ENCODE peak calls at places on chromosomes 4 and X, in nine cellular contexts. A is testis, V is HL-60, E is pancreas, N is GM23338, P is colonic mucosa, D is lung, K is MM.1S, S is A549. J is an unnamed sample.

GRCh38 chr4:56870927-56871326 is 36.8 kb upstream of the REST start:
- DNase-seq in A (no peak), D (no peak), K (no peak), V (no peak), E (no peak), N (peak; percentile 9), P (no peak), S (no peak), J (no peak)

GRCh38 chrX:125131146-125131545 is 188.5 kb upstream of the TEX13C start:
- DNase-seq in P (no peak), N (peak; percentile 20), A (no peak), K (peak; percentile 23), S (no peak), E (no peak), D (no peak), V (no peak), J (no peak)

GRCh38 chr4:182918791-182919302 is 1.7 kb upstream of the DCTD start:
- DNase-seq in A (no peak), E (no peak), S (no peak), N (no peak), D (no peak), P (no peak), K (peak; percentile 74), V (peak; percentile 10), J (no peak)

GRCh38 chr4:5712517-5712916 is 1.5 kb downstream of the EVC start:
- DNase-seq in S (no peak), N (no peak), P (no peak), A (no peak), K (peak; percentile 75), V (no peak), E (no peak), D (no peak), J (no peak)

GRCh38 chr4:102174800-102175199 is 170.5 kb downstream of the SLC39A8 start:
- DNase-seq in S (no peak), P (no peak), E (no peak), N (no peak), D (no peak), V (no peak), A (no peak), K (no peak), J (no peak)

GRCh38 chr4:127533028-127533700 is 99.6 kb upstream of the INTU start:
- DNase-seq in P (peak; percentile 24), A (peak; percentile 83), V (no peak), S (no peak), N (no peak), K (no peak), D (peak; percentile 39), E (peak; percentile 61), J (no peak)

GRCh38 chr4:151652841-151653547 is 107.8 kb downstream of the GATB start:
- DNase-seq in P (no peak), E (no peak), V (no peak), D (no peak), N (no peak), K (no peak), S (no peak), A (no peak), J (no peak)

GRCh38 chr4:133996431-133997121 is 205.0 kb downstream of the PABPC4L start:
- DNase-seq in P (no peak), S (no peak), N (peak; percentile 1), D (no peak), A (no peak), V (no peak), K (no peak), E (no peak), J (no peak)

GRCh38 chr4:109989044-109989443 is 76.4 kb downstream of the EGF start:
- DNase-seq in K (no peak), V (no peak), P (no peak), S (no peak), D (no peak), E (no peak), N (no peak), A (no peak), J (no peak)

GRCh38 chr4:38673109-38673978 is 9.3 kb downstream of the KLF3 start:
- DNase-seq in K (no peak), E (peak; percentile 66), P (peak; percentile 96), N (peak; percentile 62), V (no peak), S (peak; percentile 21), D (peak; percentile 62), A (peak; percentile 32), J (no peak)

GRCh38 chr4:15668566-15669435 is 12.8 kb upstream of the FAM200B start:
- DNase-seq in A (no peak), S (no peak), K (no peak), D (no peak), P (no peak), E (no peak), V (no peak), N (no peak), J (no peak)

GRCh38 chr4:15672096-15672495 is 9.5 kb upstream of the FAM200B start:
- DNase-seq in S (no peak), D (no peak), V (no peak), N (no peak), E (no peak), K (no peak), P (no peak), A (no peak), J (no peak)

GRCh38 chr4:15673337-15673736 is 8.3 kb upstream of the FAM200B start:
- DNase-seq in S (no peak), D (no peak), N (no peak), A (no peak), P (no peak), E (no peak), V (no peak), K (no peak), J (no peak)

GRCh38 chr4:15667006-15667405 is 11.8 kb upstream of the FBXL5 start:
- DNase-seq in A (no peak), P (no peak), E (no peak), S (no peak), N (no peak), D (no peak), K (no peak), V (no peak), J (no peak)

GRCh38 chr4:15670576-15670975 is 11.1 kb upstream of the FAM200B start:
- DNase-seq in N (no peak), P (no peak), E (no peak), S (no peak), K (no peak), V (no peak), D (no peak), A (no peak), J (no peak)
- H3K27ac ChIP-seq in N (no peak overlapping the region), P (no peak overlapping the region), E (no peak overlapping the region), S (no peak overlapping the region), K (no peak overlapping the region), V (no peak overlapping the region), D (no peak overlapping the region), A (no peak overlapping the region), J (no peak overlapping the region)

DNA sequence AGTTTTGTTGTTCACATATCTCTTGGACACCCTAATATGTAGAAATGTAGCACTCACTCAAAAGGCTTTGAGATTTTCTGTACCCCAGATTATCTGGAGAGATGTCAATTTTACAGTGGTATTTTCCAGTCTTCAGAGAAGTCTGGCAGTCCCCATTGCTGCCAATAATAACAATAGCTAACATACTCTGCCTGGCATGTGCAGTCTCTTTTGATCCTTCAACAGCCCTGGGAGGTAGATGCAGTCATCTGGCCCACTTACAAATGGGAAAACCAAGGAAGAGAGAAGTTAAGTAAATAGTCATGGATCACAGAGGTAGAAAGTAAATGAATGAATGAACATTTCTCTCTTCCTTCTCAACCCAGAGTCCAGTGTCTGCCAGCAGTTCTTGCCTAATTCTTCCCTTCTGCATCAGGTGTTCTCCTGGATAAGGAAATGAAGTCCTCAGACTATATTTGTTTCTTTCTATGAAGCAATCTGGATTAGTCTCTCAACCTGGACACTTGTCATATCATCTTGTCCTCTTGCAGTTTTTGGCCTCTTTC is 113.0 kb upstream of the EDNRA start:
- DNase-seq in E (no peak), K (no peak), N (no peak), V (no peak), D (no peak), P (no peak), S (no peak), A (no peak), J (no peak)
- H3K27ac ChIP-seq in E (no peak overlapping the region), K (no peak overlapping the region), N (no peak overlapping the region), V (no peak overlapping the region), D (no peak overlapping the region), P (no peak overlapping the region), S (no peak overlapping the region), A (no peak overlapping the region), J (no peak overlapping the region)

DNA sequence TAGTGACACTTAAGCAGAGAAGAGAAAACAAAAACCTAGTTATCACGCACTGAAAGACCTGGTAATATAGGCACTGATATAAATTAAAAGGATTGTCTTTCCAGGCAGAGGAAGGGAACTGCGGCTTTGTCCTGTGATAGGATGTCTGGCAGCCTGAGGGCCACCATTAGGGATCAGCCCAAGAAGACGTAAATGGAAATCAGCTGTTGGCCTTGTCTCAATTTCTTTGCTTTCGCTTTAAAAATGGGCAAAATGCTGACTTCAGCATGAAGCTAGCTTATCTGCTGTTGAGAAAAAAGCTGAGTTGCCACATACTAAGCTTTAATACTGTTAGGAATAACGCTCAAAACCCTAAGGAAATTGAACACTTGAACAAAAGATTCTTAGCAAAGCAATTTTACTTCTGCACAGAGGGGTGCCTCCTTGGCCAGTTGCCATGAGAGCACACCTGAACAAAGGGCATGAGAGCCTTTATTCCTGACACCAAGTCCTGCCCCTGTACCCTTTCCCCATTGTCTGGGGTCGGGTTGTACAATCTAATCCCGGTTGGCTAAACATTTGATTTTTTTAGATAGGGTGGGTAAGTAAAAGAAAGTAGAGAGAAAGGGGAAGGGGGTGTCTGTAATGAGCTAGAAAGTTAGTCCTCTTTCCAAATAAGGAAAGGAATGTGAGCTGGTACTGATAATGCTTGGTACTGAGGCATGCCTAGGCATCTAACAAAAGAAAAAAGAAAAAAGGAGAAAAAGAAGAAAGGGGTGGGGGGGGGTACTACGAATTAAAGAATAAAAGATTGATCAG is 85.2 kb upstream of the UCP1 start:
- DNase-seq in S (no peak), D (no peak), P (no peak), A (peak; percentile 34), N (peak; percentile 15), E (no peak), V (no peak), K (peak; percentile 44), J (no peak)
- H3K27ac ChIP-seq in S (no peak overlapping the region), D (no peak overlapping the region), P (no peak overlapping the region), A (peak overlapping the region; percentile 71), N (no peak overlapping the region), E (no peak overlapping the region), V (no peak overlapping the region), K (peak overlapping the region; percentile 16), J (no peak overlapping the region)

GRCh38 chr4:123088521-123088920 is 166.1 kb upstream of the NUDT6 start:
- DNase-seq in E (no peak), N (no peak), D (no peak), A (no peak), V (peak; percentile 32), S (no peak), P (no peak), K (no peak), J (no peak)

GRCh38 chr4:123096038-123096437 is 173.6 kb upstream of the NUDT6 start:
- DNase-seq in A (no peak), K (no peak), D (no peak), V (peak; percentile 17), N (peak; percentile 84), E (no peak), S (no peak), P (no peak), J (no peak)

GRCh38 chr4:123092603-123093002 is 170.2 kb upstream of the NUDT6 start:
- DNase-seq in V (no peak), N (peak; percentile 21), P (no peak), S (no peak), D (no peak), A (no peak), E (no peak), K (no peak), J (no peak)

GRCh38 chr4:123090886-123091285 is 168.5 kb upstream of the NUDT6 start:
- DNase-seq in K (no peak), V (no peak), A (no peak), E (no peak), S (no peak), N (no peak), P (no peak), D (no peak), J (no peak)

GRCh38 chr4:123093247-123093646 is 170.8 kb upstream of the NUDT6 start:
- DNase-seq in E (no peak), P (no peak), N (no peak), A (no peak), S (no peak), D (no peak), K (no peak), V (no peak), J (no peak)
- H3K27ac ChIP-seq in E (no peak overlapping the region), P (no peak overlapping the region), N (no peak overlapping the region), A (no peak overlapping the region), S (no peak overlapping the region), D (no peak overlapping the region), K (no peak overlapping the region), V (no peak overlapping the region), J (no peak overlapping the region)

J was measured in caudate nucleus.